ENCODE peak calls at places on chromosome 19, in five cellular contexts. I is SK-N-SH, N is neural progenitor cell, G is GM23338, L is PC-3. Q is an unnamed sample.

GRCh38 chr19:2034729-2035589 is 16.1 kb downstream of the MKNK2 start:
- DNase-seq in I (peak; percentile 90), N (peak; percentile 71), G (peak; percentile 100), L (peak; percentile 75), Q (peak; percentile 46)

GRCh38 chr19:7888145-7888825 is at the start of gene LRRC8E:
- DNase-seq in I (peak; percentile 24), N (peak; percentile 83), G (peak; percentile 92), L (peak; percentile 87), Q (no peak)

GRCh38 chr19:6378036-6378435 is 2.3 kb upstream of the PSPN start:
- DNase-seq in I (no peak), N (peak; percentile 27), G (peak; percentile 44), L (no peak), Q (no peak)

GRCh38 chr19:42850981-42851717 is 28.4 kb downstream of the PSG1 start:
- DNase-seq in I (no peak), N (no peak), G (no peak), L (peak; percentile 92), Q (no peak)

GRCh38 chr19:55283548-55284393 is at the start of gene BRSK1:
- DNase-seq in I (peak; percentile 93), N (peak; percentile 92), G (peak; percentile 95), L (peak; percentile 42), Q (no peak)

GRCh38 chr19:3507371-3508120 is 1.4 kb downstream of the FZR1 start:
- DNase-seq in I (peak; percentile 55), N (peak; percentile 41), G (peak; percentile 73), L (peak; percentile 6), Q (no peak)

GRCh38 chr19:11880598-11880997 is 7.0 kb upstream of the ZNF69 start:
- DNase-seq in I (no peak), N (no peak), G (no peak), L (no peak), Q (no peak)

GRCh38 chr19:34990578-34991192 is 9.4 kb upstream of the GRAMD1A start:
- DNase-seq in I (no peak), N (no peak), G (no peak), L (no peak), Q (no peak)

GRCh38 chr19:2189880-2190279 is 26.1 kb downstream of the DOT1L start:
- DNase-seq in I (no peak), N (no peak), G (no peak), L (no peak), Q (no peak)

GRCh38 chr19:35249146-35249847 is 495 bp downstream of the LSR start:
- DNase-seq in I (no peak), N (peak; percentile 65), G (no peak), L (no peak), Q (no peak)

GRCh38 chr19:44764975-44765948 is 12.4 kb upstream of the CBLC start:
- DNase-seq in I (no peak), N (no peak), G (no peak), L (no peak), Q (no peak)

GRCh38 chr19:46069841-46070341 is 29.1 kb upstream of the IGFL4 start:
- DNase-seq in I (no peak), N (no peak), G (no peak), L (peak; percentile 67), Q (no peak)

GRCh38 chr19:48194041-48194871 is 23.8 kb downstream of the ZSWIM9 start:
- DNase-seq in I (peak; percentile 34), N (peak; percentile 48), G (peak; percentile 76), L (no peak), Q (no peak)

GRCh38 chr19:44539991-44540390 is 10.5 kb upstream of the CEACAM20 start:
- DNase-seq in I (no peak), N (no peak), G (no peak), L (no peak), Q (no peak)

GRCh38 chr19:12042893-12043292 is 7.4 kb upstream of the ZNF433 start:
- DNase-seq in I (no peak), N (no peak), G (no peak), L (no peak), Q (no peak)

GRCh38 chr19:10508707-10509106 is 5.6 kb upstream of the KEAP1 start:
- DNase-seq in I (no peak), N (no peak), G (no peak), L (peak; percentile 68), Q (peak; percentile 29)

GRCh38 chr19:8505680-8506401 is 3.4 kb upstream of the PRAM1 start:
- DNase-seq in I (peak; percentile 98), N (peak; percentile 92), G (peak; percentile 92), L (peak; percentile 87), Q (peak; percentile 55)

GRCh38 chr19:49614096-49614857 is 23.3 kb downstream of the PRR12 start:
- DNase-seq in I (no peak), N (no peak), G (no peak), L (peak; percentile 97), Q (no peak)

GRCh38 chr19:50381881-50382729 is 2.0 kb upstream of the POLD1 start:
- DNase-seq in I (no peak), N (no peak), G (peak; percentile 11), L (no peak), Q (no peak)

GRCh38 chr19:56538761-56539263 is at the start of gene ZFP28:
- DNase-seq in I (peak; percentile 95), N (no peak), G (peak; percentile 68), L (no peak), Q (no peak)

GRCh38 chr19:45103200-45103624 is 10.2 kb downstream of the PPP1R37 start:
- DNase-seq in I (no peak), N (no peak), G (no peak), L (no peak), Q (no peak)

GRCh38 chr19:16139752-16140151 is 3.7 kb upstream of the HSH2D start:
- DNase-seq in I (no peak), N (no peak), G (no peak), L (no peak), Q (no peak)

GRCh38 chr19:41945135-41945766 is 13.9 kb downstream of the RABAC1 start:
- DNase-seq in I (no peak), N (no peak), G (no peak), L (no peak), Q (peak; percentile 93)

GRCh38 chr19:5090780-5091575 is 122.1 kb downstream of the KDM4B start:
- DNase-seq in I (peak; percentile 91), N (peak; percentile 73), G (no peak), L (no peak), Q (no peak)

GRCh38 chr19:38850976-38851621 is 1.3 kb upstream of the HNRNPL start:
- DNase-seq in I (peak; percentile 32), N (peak; percentile 80), G (peak; percentile 65), L (no peak), Q (no peak)

GRCh38 chr19:50330365-50331078 is 1.3 kb upstream of the KCNC3 start:
- DNase-seq in I (peak; percentile 93), N (peak; percentile 98), G (peak; percentile 96), L (peak; percentile 80), Q (peak; percentile 46)

GRCh38 chr19:7883796-7884570 is 4.3 kb upstream of the LRRC8E start:
- DNase-seq in I (no peak), N (no peak), G (no peak), L (no peak), Q (no peak)

GRCh38 chr19:43934055-43934984 is 762 bp downstream of the ZNF45 start:
- DNase-seq in I (peak; percentile 15), N (peak; percentile 4), G (peak; percentile 6), L (peak; percentile 51), Q (no peak)

GRCh38 chr19:48390188-48391099 is 907 bp downstream of the KDELR1 start:
- DNase-seq in I (peak; percentile 84), N (peak; percentile 83), G (peak; percentile 82), L (no peak), Q (peak; percentile 57)

GRCh38 chr19:7869910-7870511 is 4.2 kb downstream of the PRR36 start:
- DNase-seq in I (peak; percentile 71), N (peak; percentile 81), G (peak; percentile 96), L (peak; percentile 87), Q (peak; percentile 56)

DNA sequence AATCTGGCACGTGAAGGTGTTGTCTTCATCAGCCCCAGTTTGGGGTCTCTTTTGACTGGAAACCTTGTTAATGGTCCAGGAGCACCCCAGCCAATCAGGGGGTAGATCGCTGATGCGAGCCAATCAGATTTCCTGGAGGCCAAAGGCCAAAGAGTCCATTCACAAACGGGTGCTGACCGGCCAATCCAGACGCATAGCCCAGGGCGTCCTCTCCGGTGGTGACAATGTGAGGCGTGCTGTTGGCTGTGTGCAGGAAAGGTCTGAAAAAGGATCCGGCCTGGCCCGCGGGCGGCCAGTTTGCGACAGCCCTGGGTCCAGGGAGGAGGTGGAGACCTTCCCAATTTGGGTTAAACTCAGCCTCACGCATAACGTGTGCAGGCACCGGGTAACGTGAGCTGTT is 3.1 kb downstream of the MAST3 start:
- DNase-seq in I (no peak), N (peak; percentile 91), G (peak; percentile 93), L (no peak), Q (no peak)
- H3F3A ChIP-seq in I (peaks cover 10% of the 10 kb centered on the region), N (peaks cover 36% of the 10 kb centered on the region), G (peaks cover 11% of the 10 kb centered on the region), L (no peaks in the 10 kb centered on the region), Q (peaks cover 5% of the 10 kb centered on the region)

DNA sequence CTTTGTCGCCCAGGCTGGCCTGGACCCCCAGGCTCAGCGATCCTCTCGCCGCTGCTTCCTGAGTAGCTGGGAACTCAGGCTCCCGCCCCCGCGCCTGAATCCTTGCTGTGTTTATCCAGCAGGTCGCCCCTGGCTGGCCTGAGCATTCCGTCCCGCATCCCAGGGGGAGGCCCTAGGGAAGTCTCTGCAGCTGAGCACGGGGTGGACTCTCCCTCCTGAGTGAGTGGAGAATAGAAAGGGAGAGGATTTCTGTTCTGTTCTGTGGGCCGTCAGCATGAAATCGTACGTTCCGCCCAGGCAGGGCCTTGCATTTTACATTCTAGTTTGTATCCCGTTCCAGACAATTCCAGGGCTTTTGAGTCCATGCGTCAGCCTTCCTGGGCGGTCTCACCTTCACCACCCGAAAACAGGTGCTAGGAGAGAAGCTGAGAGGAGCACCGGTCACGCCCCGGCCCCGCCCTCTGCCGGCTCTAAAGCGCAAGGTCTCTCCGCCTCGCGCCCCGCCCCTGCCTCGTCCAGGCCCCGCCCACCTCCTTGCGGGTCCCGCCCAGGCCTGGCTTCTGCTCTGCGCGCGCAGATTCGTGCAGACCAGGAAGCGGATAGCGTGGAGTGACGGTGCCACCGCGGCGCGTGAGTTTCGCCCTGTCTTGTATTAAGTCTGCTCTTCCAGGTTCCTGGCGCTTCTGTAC is at the start of gene ZNF761:
- DNase-seq in I (peak; percentile 94), N (peak; percentile 97), G (peak; percentile 98), L (peak; percentile 98), Q (peak; percentile 93)
- TF ChIP-seq CTCF in I (peak; percentile 38), N (peak; percentile 45), G (no peak), L (no peak), Q (no peak)

DNA sequence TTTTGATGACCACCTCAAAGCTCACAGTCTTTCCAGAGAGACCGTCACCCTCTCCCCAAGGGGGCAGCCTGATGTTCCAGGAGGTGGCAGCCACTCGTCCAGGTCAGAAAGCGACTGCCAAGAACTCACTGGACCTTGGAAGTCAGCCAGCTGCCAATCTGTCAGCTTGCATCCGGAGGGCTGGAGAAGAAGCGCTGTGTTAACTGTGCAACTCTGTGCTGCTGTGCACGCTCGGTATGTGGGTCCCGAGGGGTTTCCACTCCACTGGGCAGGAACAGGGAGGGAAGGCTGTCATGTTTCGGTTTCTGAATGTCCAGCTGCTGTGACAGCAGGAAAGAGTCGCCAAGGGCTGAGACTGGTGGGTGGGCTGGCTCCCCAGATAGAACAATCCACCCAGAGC is 89.2 kb downstream of the CACNA1A start:
- DNase-seq in I (no peak), N (no peak), G (no peak), L (peak; percentile 23), Q (no peak)
- TF ChIP-seq EZH2phosphoT487 in I (no peak), N (no peak), G (no peak), L (no peak), Q (no peak)

DNA sequence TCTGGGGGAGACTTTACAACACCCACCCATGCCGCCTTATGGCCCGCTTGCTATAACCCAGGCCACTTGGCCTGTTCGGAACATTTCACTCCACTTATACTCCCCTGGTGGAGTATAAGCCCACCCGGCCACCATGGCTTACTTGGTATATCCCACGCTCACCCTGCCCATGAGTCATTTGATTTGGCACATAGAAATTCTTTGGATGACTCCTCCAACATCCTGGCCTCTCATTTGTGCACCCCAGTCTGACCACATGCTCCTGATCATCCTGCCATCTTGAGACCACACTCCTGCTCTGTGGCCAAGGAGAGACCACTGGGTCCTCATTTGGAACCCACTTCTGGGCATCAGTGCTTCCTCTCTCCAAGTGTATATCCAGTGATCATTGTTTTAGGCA is 5.2 kb downstream of the SPACA6 start:
- DNase-seq in I (peak; percentile 5), N (no peak), G (no peak), L (no peak), Q (no peak)
- H3F3A ChIP-seq in I (peaks cover 49% of the 10 kb centered on the region), N (peaks cover 14% of the 10 kb centered on the region), G (peaks cover 3% of the 10 kb centered on the region), L (peaks cover 5% of the 10 kb centered on the region), Q (no peaks in the 10 kb centered on the region)